ENCODE peak calls at places on chromosome 11, in eight cellular contexts. L is glutamatergic neuron, X is IMR-90, W is neural progenitor cell, T is Peyer's patch, P is epithelial cell of proximal tubule, N is fibroblast of the aortic adventitia, K is kidney. O is an unnamed sample.

GRCh38 chr11:97860237-97860636 is 1160.5 kb upstream of the CNTN5 start:
- DNase-seq in L (no peak), X (no peak), W (no peak), T (no peak), P (no peak), N (peak), K (no peak), O (no peak)

GRCh38 chr11:11978792-11979486 is 29.5 kb downstream of the DKK3 start:
- DNase-seq in L (peak), X (peak), W (no peak), T (peak), P (no peak), N (peak), K (peak), O (no peak)

GRCh38 chr11:120442031-120442430 is 69.5 kb upstream of the GRIK4 start:
- DNase-seq in L (no peak), X (peak), W (no peak), T (no peak), P (no peak), N (no peak), K (no peak), O (no peak)

GRCh38 chr11:19592842-19593241 is 119.8 kb upstream of the NAV2 start:
- DNase-seq in L (no peak), X (no peak), W (no peak), T (no peak), P (no peak), N (no peak), K (no peak), O (no peak)

GRCh38 chr11:50077526-50077925 is 44.9 kb downstream of the OR4C45 start:
- DNase-seq in L (no peak), X (no peak), W (no peak), T (no peak), P (no peak), N (no peak), K (no peak), O (no peak)

GRCh38 chr11:59818572-59818971 is 8.0 kb upstream of the MRPL16 start:
- DNase-seq in L (no peak), X (no peak), W (no peak), T (no peak), P (no peak), N (no peak), K (no peak), O (no peak)

GRCh38 chr11:122393209-122393850 is 262.2 kb upstream of the UBASH3B start:
- DNase-seq in L (no peak), X (no peak), W (no peak), T (no peak), P (no peak), N (peak), K (no peak), O (no peak)

GRCh38 chr11:1351278-1351937 is 38.3 kb upstream of the BRSK2 start:
- DNase-seq in L (no peak), X (no peak), W (no peak), T (no peak), P (peak), N (no peak), K (no peak), O (no peak)

GRCh38 chr11:69443968-69444364 is 37.5 kb upstream of the LINC01488 start:
- DNase-seq in L (no peak), X (peak), W (no peak), T (no peak), P (no peak), N (peak), K (no peak), O (no peak)

GRCh38 chr11:68881320-68881719 is 22.3 kb downstream of the MRPL21 start:
- DNase-seq in L (no peak), X (no peak), W (no peak), T (no peak), P (no peak), N (no peak), K (no peak), O (no peak)

GRCh38 chr11:60563553-60564235 is 48.5 kb downstream of the MS4A13 start:
- DNase-seq in L (peak), X (no peak), W (no peak), T (no peak), P (no peak), N (peak), K (no peak), O (no peak)

GRCh38 chr11:2797181-2797711 is 88.3 kb downstream of the CDKN1C start:
- DNase-seq in L (peak), X (no peak), W (no peak), T (peak), P (no peak), N (no peak), K (peak), O (no peak)

GRCh38 chr11:22832315-22833041 is 2.9 kb upstream of the SVIP start:
- DNase-seq in L (no peak), X (no peak), W (no peak), T (no peak), P (peak), N (no peak), K (no peak), O (no peak)

GRCh38 chr11:133041928-133042890 is 490.1 kb downstream of the OPCML start:
- DNase-seq in L (peak), X (no peak), W (no peak), T (no peak), P (no peak), N (no peak), K (peak), O (no peak)

GRCh38 chr11:57424802-57425564 is 1.9 kb downstream of the SLC43A3 start:
- DNase-seq in L (no peak), X (peak), W (peak), T (peak), P (peak), N (peak), K (peak), O (no peak)

GRCh38 chr11:8098361-8098760 is 17.4 kb downstream of the TUB start:
- DNase-seq in L (no peak), X (peak), W (no peak), T (no peak), P (no peak), N (peak), K (no peak), O (no peak)

DNA sequence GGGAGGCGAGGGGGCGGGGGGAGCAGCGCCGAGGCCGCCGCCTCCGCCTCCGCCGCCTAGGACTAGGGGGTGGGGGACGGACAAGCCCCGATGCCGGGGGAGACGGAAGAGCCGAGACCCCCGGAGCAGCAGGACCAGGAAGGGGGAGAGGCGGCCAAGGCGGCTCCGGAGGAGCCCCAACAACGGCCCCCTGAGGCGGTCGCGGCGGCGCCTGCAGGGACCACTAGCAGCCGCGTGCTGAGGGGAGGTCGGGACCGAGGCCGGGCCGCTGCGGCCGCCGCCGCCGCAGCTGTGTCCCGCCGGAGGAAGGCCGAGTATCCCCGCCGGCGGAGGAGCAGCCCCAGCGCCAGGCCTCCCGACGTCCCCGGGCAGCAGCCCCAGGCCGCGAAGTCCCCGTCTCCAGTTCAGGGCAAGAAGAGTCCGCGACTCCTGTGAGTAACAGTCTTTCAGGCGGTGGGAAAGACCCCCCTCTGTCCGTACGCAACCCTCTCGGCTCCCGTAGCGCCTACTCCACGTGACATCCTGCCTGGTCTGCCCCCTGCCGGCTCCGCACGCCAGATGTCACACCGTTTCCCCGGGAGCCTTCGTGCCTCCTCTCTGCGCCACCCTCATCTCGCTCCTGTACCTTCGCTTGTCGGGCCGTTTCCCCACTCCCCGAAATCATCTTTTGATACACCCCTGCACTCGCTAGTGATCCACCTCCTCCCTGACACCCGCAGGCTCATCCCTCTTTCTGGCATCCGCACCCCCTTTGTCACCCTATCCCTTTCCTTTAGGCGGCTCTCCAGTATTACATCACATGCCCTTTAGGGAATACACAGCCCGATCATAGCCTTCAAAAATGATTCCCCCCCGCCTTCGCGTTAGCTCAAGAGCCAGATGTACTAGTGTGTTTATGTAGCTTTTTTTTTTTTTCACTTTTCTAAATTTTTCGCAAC is 598 bp downstream of the ZFP91 start:
- DNase-seq in L (peak), X (peak), W (peak), T (peak), P (no peak), N (peak), K (peak), O (peak)
- TF ChIP-seq CTCF in L (peak), X (peak), W (peak), T (peak), P (peak), N (peak), K (peak), O (peak)

DNA sequence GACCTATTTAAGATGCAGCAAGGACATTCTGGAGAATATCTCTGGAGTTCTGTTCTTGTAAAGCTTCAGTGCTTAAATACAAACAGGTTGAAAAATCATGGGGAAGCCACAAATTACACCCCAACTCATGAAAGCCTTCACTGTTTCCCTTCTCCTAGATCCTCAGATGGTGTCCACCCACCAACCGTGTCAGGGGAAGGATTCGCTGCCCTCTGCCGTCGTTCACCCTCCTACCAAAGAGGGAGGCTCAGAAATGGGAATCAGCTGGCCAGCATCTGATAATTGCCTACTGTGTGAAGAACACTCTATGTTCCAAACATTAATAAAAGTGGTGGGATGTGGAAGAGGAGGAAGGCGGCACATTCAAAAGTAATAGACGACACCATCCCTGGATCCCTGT is 7.4 kb upstream of the HEPACAM start:
- DNase-seq in L (no peak), X (no peak), W (no peak), T (no peak), P (no peak), N (no peak), K (no peak), O (no peak)
- TF ChIP-seq CTCF in L (no peak), X (no peak), W (no peak), T (no peak), P (no peak), N (no peak), K (no peak), O (no peak)

GRCh38 chr11:125371451-125371935 is 124.6 kb downstream of the FEZ1 start:
- DNase-seq in L (no peak), X (no peak), W (peak), T (no peak), P (no peak), N (no peak), K (no peak), O (peak)
- TF ChIP-seq CTCF in L (no peak), X (no peak), W (no peak), T (no peak), P (no peak), N (no peak), K (no peak), O (no peak)

GRCh38 chr11:20671856-20672546 is 2.6 kb downstream of the NELL1 start:
- DNase-seq in L (no peak), X (no peak), W (peak), T (no peak), P (peak), N (no peak), K (no peak), O (no peak)
- TF ChIP-seq CTCF in L (no peak), X (no peak), W (peak), T (no peak), P (peak), N (no peak), K (peak), O (peak)

GRCh38 chr11:70505331-70505731 is 107.0 kb downstream of the CTTN start:
- DNase-seq in L (no peak), X (no peak), W (no peak), T (no peak), P (no peak), N (no peak), K (peak), O (no peak)

GRCh38 chr11:70502677-70503076 is 104.3 kb downstream of the CTTN start:
- DNase-seq in L (no peak), X (no peak), W (no peak), T (no peak), P (no peak), N (no peak), K (peak), O (no peak)

GRCh38 chr11:70504246-70505020 is 106.1 kb downstream of the CTTN start:
- DNase-seq in L (no peak), X (no peak), W (no peak), T (no peak), P (no peak), N (no peak), K (peak), O (no peak)

GRCh38 chr11:70503201-70503877 is 105.0 kb downstream of the CTTN start:
- DNase-seq in L (no peak), X (no peak), W (peak), T (no peak), P (no peak), N (no peak), K (peak), O (no peak)

DNA sequence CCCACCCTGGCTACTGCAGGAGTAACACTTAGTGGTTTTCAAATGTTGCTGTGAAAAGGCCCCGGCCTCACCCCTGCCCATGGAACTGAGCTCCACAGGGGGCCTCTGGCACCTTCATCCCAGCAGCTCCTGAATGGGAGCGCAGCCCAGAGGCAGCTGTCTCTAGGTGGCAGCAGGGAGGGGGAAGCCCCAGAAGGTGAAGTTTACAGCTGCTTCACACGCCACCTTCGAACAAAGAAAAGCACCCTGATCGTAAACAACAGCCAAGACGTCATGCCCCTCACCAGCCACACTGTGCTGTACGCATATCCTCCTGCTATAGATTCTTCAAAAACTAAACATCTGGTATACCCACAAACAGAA is 105.5 kb downstream of the CTTN start:
- DNase-seq in L (no peak), X (no peak), W (no peak), T (no peak), P (no peak), N (no peak), K (peak), O (no peak)
- TF ChIP-seq CTCF in L (no peak), X (peak), W (peak), T (no peak), P (peak), N (no peak), K (no peak), O (peak)

GRCh38 chr11:125872138-125872491 is 15.4 kb upstream of the HYLS1 start:
- DNase-seq in L (no peak), X (no peak), W (no peak), T (no peak), P (no peak), N (no peak), K (no peak), O (no peak)

GRCh38 chr11:125874556-125875124 is 12.8 kb upstream of the HYLS1 start:
- DNase-seq in L (peak), X (peak), W (peak), T (peak), P (peak), N (peak), K (no peak), O (peak)

GRCh38 chr11:125873881-125874555 is 13.4 kb upstream of the HYLS1 start:
- DNase-seq in L (no peak), X (no peak), W (peak), T (no peak), P (no peak), N (peak), K (no peak), O (no peak)

GRCh38 chr11:125869526-125869925 is 17.9 kb upstream of the HYLS1 start:
- DNase-seq in L (no peak), X (no peak), W (no peak), T (no peak), P (no peak), N (peak), K (no peak), O (no peak)

DNA sequence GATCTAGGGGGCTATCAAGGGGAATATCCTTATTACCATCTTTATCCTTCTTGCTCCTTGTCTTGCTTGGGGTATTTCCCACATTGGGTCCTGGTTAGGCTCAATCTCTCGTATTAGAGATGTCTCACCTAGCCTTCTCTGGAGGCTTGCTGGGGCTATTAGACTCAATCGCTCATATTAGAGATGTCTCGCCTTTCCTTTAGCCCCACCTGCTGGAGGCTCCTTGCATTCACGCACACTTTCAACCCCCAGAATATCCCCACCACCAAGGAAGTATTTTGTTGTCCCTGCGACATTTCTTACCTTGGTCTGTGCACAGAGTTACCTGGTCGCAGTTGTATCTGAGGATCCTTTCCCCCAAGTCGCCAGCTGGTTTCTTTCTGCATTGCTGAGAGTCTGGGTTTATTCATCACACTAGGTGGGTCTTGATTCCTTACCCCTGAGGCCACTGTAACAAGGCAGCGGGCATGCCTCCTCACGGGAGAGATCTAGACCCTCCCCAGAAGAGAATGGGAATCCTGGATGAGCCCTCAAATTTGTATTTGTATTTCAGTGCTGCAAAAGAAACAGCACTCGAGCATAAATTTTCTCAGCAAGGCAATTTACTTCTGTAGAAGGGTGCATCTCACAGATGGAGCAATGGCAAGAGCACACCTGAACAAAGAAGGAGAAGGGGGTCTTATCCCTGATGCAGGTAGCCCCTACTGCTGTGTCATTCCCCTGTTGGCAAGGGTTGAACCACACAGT is 15.9 kb upstream of the HYLS1 start:
- DNase-seq in L (peak), X (peak), W (peak), T (no peak), P (no peak), N (peak), K (no peak), O (peak)
- TF ChIP-seq CTCF in L (peak), X (peak), W (peak), T (peak), P (peak), N (peak), K (peak), O (peak)

O was measured in nephron progenitor cell.